ENCODE peak calls at places on chromosomes 16 and 17, in five cellular contexts. Q, D, O, Y and H are unnamed samples.

GRCh38 chr16:88692861-88693260 is 6.6 kb upstream of the SNAI3 start:
- DNase-seq in D (no peak), Q (no peak), Y (no peak), O (no peak), H (no peak)

GRCh38 chr17:64964796-64965195 is 45.5 kb upstream of the LRRC37A3 start:
- DNase-seq in Y (no peak), O (no peak), D (no peak), Q (no peak), H (no peak)

GRCh38 chr17:44653954-44654353 is 2.3 kb upstream of the MEIOC start:
- DNase-seq in Y (no peak), O (no peak), Q (no peak), D (no peak), H (no peak)

GRCh38 chr16:75443301-75443700 is 10.0 kb upstream of the CFDP1 start:
- DNase-seq in Q (no peak), Y (no peak), O (peak; percentile 44), D (no peak), H (no peak)

GRCh38 chr16:4660454-4661007 is 32.8 kb upstream of the NUDT16L1 start:
- DNase-seq in D (peak; percentile 66), O (peak; percentile 64), Y (no peak), Q (no peak), H (no peak)

GRCh38 chr17:38922538-38923291 is 2.7 kb upstream of the LASP1NB start:
- DNase-seq in Y (no peak), D (peak; percentile 80), Q (no peak), O (peak; percentile 83), H (no peak)

GRCh38 chr17:81329279-81329926 is 34.3 kb upstream of the SLC38A10 start:
- DNase-seq in O (peak; percentile 90), D (peak; percentile 88), Y (peak; percentile 93), Q (no peak), H (peak; percentile 84)

GRCh38 chr17:14297161-14297851 is 3.6 kb upstream of the HS3ST3B1 start:
- DNase-seq in O (peak; percentile 64), Y (peak; percentile 29), Q (peak; percentile 49), D (peak; percentile 51), H (peak; percentile 77)

GRCh38 chr17:40707720-40708119 is 4.2 kb upstream of the KRT24 start:
- DNase-seq in D (peak; percentile 21), Y (peak; percentile 49), O (peak; percentile 50), Q (no peak), H (no peak)

DNA sequence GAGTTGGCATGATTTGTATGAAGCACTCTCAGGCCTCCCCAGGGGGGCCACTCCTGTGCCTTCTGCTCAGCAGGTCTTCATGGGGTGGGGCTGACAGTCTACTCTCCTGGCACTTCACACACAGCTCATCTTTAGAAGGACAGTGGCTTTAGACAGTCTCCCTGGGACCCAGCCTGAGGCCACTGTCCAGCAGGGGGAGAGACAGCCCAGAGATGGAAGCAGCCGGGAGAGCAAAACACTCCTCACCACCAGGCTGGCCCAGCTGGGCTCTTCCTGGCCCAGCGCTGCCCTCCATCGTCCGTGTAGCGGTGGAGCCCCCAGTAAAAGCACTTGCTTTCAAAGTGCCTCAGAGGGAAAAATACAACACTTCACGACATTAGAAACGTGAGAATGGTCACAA is 62.0 kb upstream of the CRHR1 start:
- DNase-seq in O (peak; percentile 4), Q (no peak), D (peak; percentile 9), Y (peak; percentile 69), H (peak; percentile 73)
- TF ChIP-seq CTCF in O (peak; percentile 9), Q (peak; percentile 50), D (no peak), Y (peak; percentile 39), H (peak; percentile 38)

GRCh38 chr17:29243792-29244191 is 2.9 kb upstream of the CRYBA1 start:
- DNase-seq in Q (no peak), O (peak; percentile 49), Y (peak; percentile 83), D (peak; percentile 57), H (no peak)

GRCh38 chr17:29242051-29242450 is 4.6 kb upstream of the CRYBA1 start:
- DNase-seq in Q (no peak), Y (no peak), O (no peak), D (no peak), H (no peak)

GRCh38 chr17:29240477-29240876 is 6.2 kb upstream of the CRYBA1 start:
- DNase-seq in Y (peak; percentile 34), O (no peak), D (no peak), Q (no peak), H (no peak)

GRCh38 chr17:29242790-29243189 is 3.9 kb upstream of the CRYBA1 start:
- DNase-seq in Q (no peak), O (no peak), Y (no peak), D (no peak), H (no peak)

GRCh38 chr17:29241015-29241963 is 5.4 kb upstream of the CRYBA1 start:
- DNase-seq in D (peak; percentile 98), Q (no peak), Y (peak; percentile 96), O (peak; percentile 97), H (no peak)
- TF ChIP-seq CTCF in D (no peak), Q (no peak), Y (no peak), O (peak; percentile 1), H (no peak)

DNA sequence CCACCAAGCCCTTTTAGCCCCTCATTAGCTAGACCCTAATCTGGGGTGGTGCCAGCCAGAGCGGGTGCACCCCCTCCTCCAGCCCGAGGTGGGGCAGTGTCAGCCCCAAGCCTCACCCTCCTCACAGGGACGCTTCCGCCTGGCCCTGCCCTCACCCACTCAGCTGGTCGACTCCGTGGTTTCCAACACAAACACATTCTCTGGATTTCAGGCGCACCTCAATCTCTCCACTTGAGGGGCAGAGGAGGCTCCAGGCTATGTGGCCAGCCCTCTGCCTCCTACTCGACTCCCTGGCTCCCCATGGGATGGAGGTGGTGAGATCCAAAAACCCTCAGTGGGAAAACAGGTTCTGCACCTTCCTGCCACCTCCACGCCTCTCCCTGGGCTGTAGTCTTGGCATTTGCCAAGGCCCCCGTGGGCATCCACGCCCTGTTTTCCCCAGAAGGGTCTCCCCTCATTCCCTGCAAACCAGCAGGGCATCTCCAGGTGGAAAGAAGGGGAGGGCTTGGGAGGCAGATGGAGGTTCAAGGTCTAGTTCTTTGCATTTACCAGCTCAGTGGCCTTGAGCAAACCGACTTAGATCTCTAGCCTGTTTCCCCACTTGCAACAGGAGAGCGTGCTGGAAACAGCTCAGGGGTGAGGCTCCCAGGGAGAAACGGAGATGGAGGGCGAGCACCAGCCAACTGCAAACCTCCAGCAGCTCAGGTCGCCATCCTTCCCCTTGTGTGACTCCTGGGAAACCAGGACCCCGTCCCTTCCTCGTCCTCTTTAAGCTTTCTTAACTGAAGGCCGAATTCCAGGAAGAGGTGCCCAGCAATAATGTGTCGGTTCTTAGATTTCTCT is 1.7 kb downstream of the EMP2 start:
- DNase-seq in O (no peak), Y (no peak), Q (no peak), D (no peak), H (no peak)
- TF ChIP-seq CTCF in O (no peak), Y (no peak), Q (no peak), D (no peak), H (no peak)

GRCh38 chr16:648071-648785 is 937 bp upstream of the WDR90 start:
- DNase-seq in D (peak; percentile 21), Y (peak; percentile 54), O (no peak), Q (no peak), H (no peak)
- TF ChIP-seq CTCF in D (peak; percentile 41), Y (peak; percentile 38), O (peak; percentile 29), Q (peak; percentile 56), H (no peak)

DNA sequence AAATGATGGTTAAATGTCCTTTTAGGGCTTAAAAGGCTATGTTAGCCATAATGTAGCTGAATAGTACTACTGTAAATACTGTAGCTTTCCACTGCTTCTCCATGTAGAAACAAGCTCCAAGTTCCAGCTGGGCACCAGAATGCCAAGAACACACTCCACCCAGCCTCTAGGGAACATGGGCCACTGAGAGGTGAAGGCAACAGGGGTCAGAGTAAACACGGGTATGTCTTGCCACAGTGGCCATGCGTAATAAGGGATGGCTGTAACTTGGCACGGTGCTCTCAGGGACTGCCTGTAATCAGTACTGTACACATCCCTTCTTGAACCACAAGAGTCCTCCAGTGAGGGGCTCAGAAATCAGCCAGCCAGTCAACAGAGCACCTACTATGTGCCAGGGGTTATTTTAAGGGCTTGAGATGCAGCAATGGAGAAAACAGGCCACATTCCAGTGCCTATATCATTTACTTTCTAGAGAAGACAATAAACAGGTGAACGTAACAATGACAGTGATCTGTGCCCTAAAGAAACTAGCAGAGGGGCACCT is 10.8 kb downstream of the LRRC59 start:
- DNase-seq in D (peak; percentile 48), O (no peak), Q (no peak), Y (no peak), H (no peak)
- TF ChIP-seq CTCF in D (no peak), O (no peak), Q (no peak), Y (no peak), H (no peak)